ENCODE peak calls at places on chromosomes 11 and 22, in six cellular contexts. One of them, this sample, is unnamed.

GRCh38 chr11:74134661-74135515 is 35.9 kb downstream of the C2CD3 start:
- DNase-seq in sciatic nerve: no peak
- DNase-seq in left ventricle myocardium inferior: no peak
- DNase-seq in CD8-positive, alpha-beta memory T cell: no peak
- DNase-seq in activated B cell treated with CpG ODN at 0.5 μM for 24 hours: no peak
- DNase-seq in right lobe of liver: no peak
- DNase-seq in this sample: no peak

GRCh38 chr11:36023922-36024321 is 80.1 kb downstream of the LDLRAD3 start:
- DNase-seq in right lobe of liver: no peak
- DNase-seq in left ventricle myocardium inferior: no peak
- DNase-seq in sciatic nerve: no peak
- DNase-seq in activated B cell treated with CpG ODN at 0.5 μM for 24 hours: no peak
- DNase-seq in CD8-positive, alpha-beta memory T cell: no peak
- DNase-seq in this sample: no peak

GRCh38 chr11:69122337-69122641 is 33.4 kb upstream of the SMIM38 start:
- DNase-seq in activated B cell treated with CpG ODN at 0.5 μM for 24 hours: no peak
- DNase-seq in right lobe of liver: no peak
- DNase-seq in sciatic nerve: no peak
- DNase-seq in CD8-positive, alpha-beta memory T cell: no peak
- DNase-seq in left ventricle myocardium inferior: no peak
- DNase-seq in this sample: no peak

GRCh38 chr11:6627762-6628241 is 8.6 kb upstream of the TPP1 start:
- DNase-seq in activated B cell treated with CpG ODN at 0.5 μM for 24 hours: no peak
- DNase-seq in left ventricle myocardium inferior: no peak
- DNase-seq in sciatic nerve: no peak
- DNase-seq in right lobe of liver: no peak
- DNase-seq in CD8-positive, alpha-beta memory T cell: peak; percentile 28
- DNase-seq in this sample: no peak

GRCh38 chr11:72782081-72782920 is 11.5 kb downstream of the STARD10 start:
- DNase-seq in CD8-positive, alpha-beta memory T cell: no peak
- DNase-seq in activated B cell treated with CpG ODN at 0.5 μM for 24 hours: no peak
- DNase-seq in sciatic nerve: no peak
- DNase-seq in right lobe of liver: no peak
- DNase-seq in left ventricle myocardium inferior: no peak
- DNase-seq in this sample: no peak

GRCh38 chr22:42433754-42434153 is 1.6 kb upstream of the NFAM1 start:
- DNase-seq in left ventricle myocardium inferior: no peak
- DNase-seq in right lobe of liver: no peak
- DNase-seq in CD8-positive, alpha-beta memory T cell: no peak
- DNase-seq in activated B cell treated with CpG ODN at 0.5 μM for 24 hours: no peak
- DNase-seq in sciatic nerve: no peak
- DNase-seq in this sample: no peak

GRCh38 chr11:20005747-20006146 is 154.5 kb downstream of the DBX1 start:
- DNase-seq in activated B cell treated with CpG ODN at 0.5 μM for 24 hours: no peak
- DNase-seq in left ventricle myocardium inferior: no peak
- DNase-seq in right lobe of liver: no peak
- DNase-seq in sciatic nerve: no peak
- DNase-seq in CD8-positive, alpha-beta memory T cell: no peak
- DNase-seq in this sample: no peak

GRCh38 chr11:2775083-2775625 is 75.4 kb upstream of the KCNQ1OT1 start:
- DNase-seq in sciatic nerve: peak; percentile 47
- DNase-seq in CD8-positive, alpha-beta memory T cell: no peak
- DNase-seq in left ventricle myocardium inferior: no peak
- DNase-seq in right lobe of liver: peak; percentile 5
- DNase-seq in activated B cell treated with CpG ODN at 0.5 μM for 24 hours: no peak
- DNase-seq in this sample: peak; percentile 0

GRCh38 chr11:33471541-33471940 is 214.4 kb downstream of the HIPK3 start:
- DNase-seq in activated B cell treated with CpG ODN at 0.5 μM for 24 hours: no peak
- DNase-seq in CD8-positive, alpha-beta memory T cell: no peak
- DNase-seq in sciatic nerve: no peak
- DNase-seq in right lobe of liver: no peak
- DNase-seq in left ventricle myocardium inferior: no peak
- DNase-seq in this sample: no peak

GRCh38 chr11:88631497-88631896 is 294.0 kb upstream of the CTSC start:
- DNase-seq in right lobe of liver: no peak
- DNase-seq in activated B cell treated with CpG ODN at 0.5 μM for 24 hours: no peak
- DNase-seq in sciatic nerve: no peak
- DNase-seq in CD8-positive, alpha-beta memory T cell: no peak
- DNase-seq in left ventricle myocardium inferior: no peak
- DNase-seq in this sample: no peak

GRCh38 chr22:49036513-49036912 is 791.2 kb downstream of the BRD1 start:
- DNase-seq in left ventricle myocardium inferior: no peak
- DNase-seq in activated B cell treated with CpG ODN at 0.5 μM for 24 hours: no peak
- DNase-seq in sciatic nerve: no peak
- DNase-seq in CD8-positive, alpha-beta memory T cell: no peak
- DNase-seq in right lobe of liver: no peak
- DNase-seq in this sample: no peak

GRCh38 chr11:1178201-1178885 is 20.6 kb downstream of the MUC5AC start:
- DNase-seq in left ventricle myocardium inferior: peak; percentile 5
- DNase-seq in sciatic nerve: no peak
- DNase-seq in activated B cell treated with CpG ODN at 0.5 μM for 24 hours: no peak
- DNase-seq in CD8-positive, alpha-beta memory T cell: no peak
- DNase-seq in right lobe of liver: peak; percentile 16
- DNase-seq in this sample: no peak

GRCh38 chr22:39309364-39309861 is 10.0 kb downstream of the RPL3 start:
- DNase-seq in activated B cell treated with CpG ODN at 0.5 μM for 24 hours: no peak
- DNase-seq in left ventricle myocardium inferior: no peak
- DNase-seq in CD8-positive, alpha-beta memory T cell: no peak
- DNase-seq in right lobe of liver: peak; percentile 36
- DNase-seq in sciatic nerve: no peak
- DNase-seq in this sample: no peak

GRCh38 chr11:112289588-112290461 is 29.2 kb upstream of the PLET1 start:
- DNase-seq in activated B cell treated with CpG ODN at 0.5 μM for 24 hours: peak; percentile 83
- DNase-seq in sciatic nerve: peak; percentile 90
- DNase-seq in left ventricle myocardium inferior: peak; percentile 87
- DNase-seq in right lobe of liver: peak; percentile 91
- DNase-seq in CD8-positive, alpha-beta memory T cell: peak; percentile 80
- DNase-seq in this sample: peak; percentile 81

GRCh38 chr11:57639321-57640067 is 10.2 kb downstream of the YPEL4 start:
- DNase-seq in activated B cell treated with CpG ODN at 0.5 μM for 24 hours: no peak
- DNase-seq in left ventricle myocardium inferior: no peak
- DNase-seq in sciatic nerve: no peak
- DNase-seq in right lobe of liver: peak; percentile 51
- DNase-seq in CD8-positive, alpha-beta memory T cell: no peak
- DNase-seq in this sample: no peak

GRCh38 chr22:26756675-26757293 is 99.4 kb downstream of the MIAT start:
- DNase-seq in left ventricle myocardium inferior: peak; percentile 55
- DNase-seq in CD8-positive, alpha-beta memory T cell: peak; percentile 28
- DNase-seq in sciatic nerve: peak; percentile 84
- DNase-seq in right lobe of liver: peak; percentile 54
- DNase-seq in activated B cell treated with CpG ODN at 0.5 μM for 24 hours: peak; percentile 38
- DNase-seq in this sample: peak; percentile 25

GRCh38 chr11:77074626-77075221 is 8.0 kb downstream of the CAPN5 start:
- DNase-seq in activated B cell treated with CpG ODN at 0.5 μM for 24 hours: peak; percentile 6
- DNase-seq in sciatic nerve: peak; percentile 50
- DNase-seq in CD8-positive, alpha-beta memory T cell: no peak
- DNase-seq in left ventricle myocardium inferior: no peak
- DNase-seq in right lobe of liver: no peak
- DNase-seq in this sample: no peak

GRCh38 chr11:130166457-130166784 is 6.8 kb downstream of the ST14 start:
- DNase-seq in right lobe of liver: no peak
- DNase-seq in left ventricle myocardium inferior: no peak
- DNase-seq in CD8-positive, alpha-beta memory T cell: no peak
- DNase-seq in sciatic nerve: no peak
- DNase-seq in activated B cell treated with CpG ODN at 0.5 μM for 24 hours: peak; percentile 48
- DNase-seq in this sample: peak; percentile 19

GRCh38 chr22:21646608-21647590 is 4.8 kb downstream of the SDF2L1 start:
- DNase-seq in sciatic nerve: peak; percentile 87
- DNase-seq in left ventricle myocardium inferior: peak; percentile 67
- DNase-seq in right lobe of liver: peak; percentile 60
- DNase-seq in activated B cell treated with CpG ODN at 0.5 μM for 24 hours: peak; percentile 45
- DNase-seq in CD8-positive, alpha-beta memory T cell: peak; percentile 75
- DNase-seq in this sample: peak; percentile 79

GRCh38 chr11:116927163-116927772 is 89.8 kb upstream of the APOA1 start:
- DNase-seq in CD8-positive, alpha-beta memory T cell: peak; percentile 50
- DNase-seq in left ventricle myocardium inferior: no peak
- DNase-seq in right lobe of liver: no peak
- DNase-seq in sciatic nerve: no peak
- DNase-seq in activated B cell treated with CpG ODN at 0.5 μM for 24 hours: no peak
- DNase-seq in this sample: peak; percentile 40